ENCODE peak calls at places on chromosome 10, in six cellular contexts. O is chondrocyte, B is tibial artery, V is brain microvascular endothelial cell, M is neural crest cell, K is GM12865. X is an unnamed sample.
A peak's percentile ranks its signal among the peaks of the same experiment; 100 is the strongest.

GRCh38 chr10:91198781-91199180 is 21.7 kb upstream of the PCGF5 start:
- DNase-seq in K (peak; percentile 77), B (no peak), O (no peak), M (no peak), V (peak; percentile 68), X (peak; percentile 64)

GRCh38 chr10:78972160-78972946 is 96.4 kb upstream of the ZMIZ1 start:
- DNase-seq in O (no peak), M (peak; percentile 50), V (peak; percentile 78), B (peak; percentile 85), K (no peak), X (no peak)

GRCh38 chr10:89683911-89684310 is 17.5 kb upstream of the KIF20B start:
- DNase-seq in M (no peak), V (no peak), O (no peak), K (no peak), B (no peak), X (no peak)

GRCh38 chr10:43816351-43817321 is 168.0 kb upstream of the ZNF32 start:
- DNase-seq in K (peak; percentile 79), V (peak; percentile 64), B (no peak), M (no peak), O (no peak), X (peak; percentile 78)

GRCh38 chr10:45373783-45374450 is at the start of gene ALOX5:
- DNase-seq in O (no peak), M (no peak), V (no peak), K (peak; percentile 79), B (peak; percentile 51), X (peak; percentile 86)

GRCh38 chr10:130181858-130182257 is 45.7 kb downstream of the GLRX3 start:
- DNase-seq in K (no peak), O (no peak), B (no peak), V (no peak), M (no peak), X (no peak)

GRCh38 chr10:5697342-5697741 is 12.7 kb downstream of the TASOR2 start:
- DNase-seq in M (no peak), K (no peak), B (no peak), O (no peak), V (no peak), X (no peak)

GRCh38 chr10:33509231-33509871 is 174.9 kb upstream of the NRP1 start:
- DNase-seq in V (peak; percentile 92), K (peak; percentile 81), M (no peak), B (peak; percentile 66), O (no peak), X (peak; percentile 52)

GRCh38 chr10:97121084-97121483 is 64.7 kb downstream of the SLIT1 start:
- DNase-seq in O (no peak), V (no peak), K (no peak), M (no peak), B (no peak), X (no peak)

GRCh38 chr10:86362566-86363183 is 3.9 kb downstream of the GRID1 start:
- DNase-seq in M (no peak), B (peak; percentile 14), O (peak; percentile 68), K (no peak), V (no peak), X (no peak)

GRCh38 chr10:61878411-61879051 is 23.0 kb upstream of the ARID5B start:
- DNase-seq in O (no peak), B (no peak), V (no peak), K (no peak), M (no peak), X (no peak)

GRCh38 chr10:52410916-52411315 is 96.8 kb downstream of the DKK1 start:
- DNase-seq in V (no peak), M (no peak), O (no peak), K (no peak), B (no peak), X (no peak)

GRCh38 chr10:120917521-120918250 is 66.5 kb downstream of the WDR11 start:
- DNase-seq in K (no peak), M (no peak), V (no peak), O (no peak), B (no peak), X (no peak)

GRCh38 chr10:6748981-6749630 is 169.0 kb upstream of the PRKCQ start:
- DNase-seq in M (no peak), B (no peak), K (no peak), V (peak; percentile 7), O (no peak), X (no peak)

GRCh38 chr10:87505366-87506113 is 847 bp downstream of the MINPP1 start:
- DNase-seq in B (peak; percentile 29), M (peak; percentile 18), K (peak; percentile 76), V (peak; percentile 45), O (peak; percentile 79), X (peak; percentile 72)

GRCh38 chr10:72066318-72067284 is 21.8 kb downstream of the SPOCK2 start:
- DNase-seq in M (no peak), K (no peak), B (no peak), O (no peak), V (no peak), X (no peak)

GRCh38 chr10:99742240-99742639 is 10.2 kb downstream of the CUTC start:
- DNase-seq in M (no peak), O (no peak), V (no peak), B (no peak), K (no peak), X (no peak)

GRCh38 chr10:103668351-103669242 is 175.1 kb downstream of the NEURL1 start:
- DNase-seq in K (no peak), B (peak; percentile 82), M (no peak), V (peak; percentile 47), O (no peak), X (peak; percentile 52)

GRCh38 chr10:86899670-86900276 is 57.6 kb downstream of the MMRN2 start:
- DNase-seq in B (peak; percentile 69), O (no peak), M (peak; percentile 59), K (peak; percentile 66), V (peak; percentile 65), X (peak; percentile 48)

GRCh38 chr10:17607603-17608332 is 9.4 kb downstream of the HACD1 start:
- DNase-seq in V (peak; percentile 51), M (no peak), O (no peak), K (peak; percentile 58), B (no peak), X (peak; percentile 56)

GRCh38 chr10:86217386-86218080 is 149.1 kb downstream of the GRID1 start:
- DNase-seq in M (no peak), O (peak; percentile 70), V (no peak), B (no peak), K (no peak), X (no peak)

GRCh38 chr10:132691711-132692153 is 94.2 kb downstream of the NKX6-2 start:
- DNase-seq in V (no peak), O (peak; percentile 84), B (peak; percentile 12), M (no peak), K (no peak), X (no peak)

GRCh38 chr10:53997953-53998352 is 803.1 kb downstream of the PCDH15 start:
- DNase-seq in O (no peak), B (no peak), K (no peak), M (no peak), V (no peak), X (no peak)

GRCh38 chr10:129963831-129964501 is at the start of gene EBF3:
- DNase-seq in K (no peak), V (peak; percentile 18), M (peak; percentile 75), B (peak; percentile 86), O (no peak), X (peak; percentile 61)

DNA sequence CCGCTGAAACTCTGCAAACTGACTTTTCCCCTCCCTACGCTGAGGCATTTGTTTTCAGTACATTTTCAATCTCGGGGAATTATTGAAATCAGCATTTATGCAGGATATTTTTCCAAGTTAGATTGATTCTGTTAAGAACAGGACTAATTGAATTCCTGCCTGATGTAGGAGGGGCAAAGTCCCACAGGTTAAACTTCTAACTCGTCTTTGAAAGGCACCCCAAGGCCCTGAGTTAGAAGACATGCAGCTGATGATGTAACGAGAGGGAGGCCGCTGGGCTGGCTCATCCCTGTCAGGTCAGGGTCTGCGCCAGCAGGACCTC is 253.1 kb downstream of the CELF2 start:
- DNase-seq in K (no peak), O (no peak), V (no peak), M (no peak), B (no peak), X (no peak)
- TF ChIP-seq CTCF in K (no peak), O (peak; percentile 22), V (no peak), M (peak; percentile 18), B (no peak), X (no peak)

GRCh38 chr10:26860542-26861325 is at the start of gene ABI1:
- DNase-seq in B (peak; percentile 97), M (peak; percentile 98), K (peak; percentile 99), O (peak; percentile 96), V (peak; percentile 96), X (peak; percentile 96)

GRCh38 chr10:26863677-26864076 is 2.9 kb upstream of the ABI1 start:
- DNase-seq in B (no peak), V (no peak), K (no peak), M (no peak), O (no peak), X (no peak)

GRCh38 chr10:26860026-26860541 is 674 bp downstream of the ABI1 start:
- DNase-seq in M (peak; percentile 28), O (peak; percentile 87), V (peak; percentile 74), B (peak; percentile 64), K (peak; percentile 67), X (peak; percentile 25)

GRCh38 chr10:26859241-26860025 is 1.3 kb downstream of the ABI1 start:
- DNase-seq in V (no peak), B (no peak), K (no peak), O (no peak), M (no peak), X (no peak)

GRCh38 chr10:26861326-26861998 is 704 bp upstream of the ABI1 start:
- DNase-seq in M (no peak), B (no peak), O (no peak), V (no peak), K (no peak), X (no peak)
- TF ChIP-seq CTCF in M (peak; percentile 78), B (no peak), O (peak; percentile 95), V (no peak), K (no peak), X (no peak)

GRCh38 chr10:25028711-25029110 is 12.3 kb downstream of the THNSL1 start:
- DNase-seq in B (no peak), K (no peak), M (no peak), V (no peak), O (no peak), X (no peak)

GRCh38 chr10:25029519-25029918 is 13.1 kb downstream of the THNSL1 start:
- DNase-seq in M (no peak), K (no peak), V (no peak), O (no peak), B (no peak), X (no peak)

GRCh38 chr10:25026463-25026862 is 10.1 kb downstream of the THNSL1 start:
- DNase-seq in K (no peak), V (no peak), B (no peak), O (no peak), M (no peak), X (no peak)

GRCh38 chr10:25023278-25023677 is 6.9 kb downstream of the THNSL1 start:
- DNase-seq in K (no peak), B (no peak), V (peak; percentile 73), M (no peak), O (no peak), X (no peak)

DNA sequence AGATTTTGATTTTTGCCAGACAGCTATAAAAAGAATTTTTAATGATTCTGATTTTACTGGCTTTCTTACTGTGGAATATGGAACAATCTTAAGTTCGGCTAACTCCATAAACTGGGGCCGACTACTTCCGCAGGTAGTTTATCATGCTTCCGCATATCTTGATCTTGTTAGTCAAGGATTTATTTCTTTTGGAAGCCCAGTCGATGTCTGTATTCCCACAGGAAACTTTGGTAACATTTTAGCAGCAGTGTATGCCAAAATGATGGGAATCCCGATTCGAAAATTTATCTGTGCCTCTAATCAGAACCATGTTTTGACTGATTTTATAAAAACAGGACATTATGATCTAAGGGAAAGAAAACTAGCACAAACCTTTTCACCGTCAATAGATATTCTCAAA is 8.1 kb downstream of the THNSL1 start:
- DNase-seq in O (no peak), V (no peak), B (no peak), M (no peak), K (no peak), X (no peak)
- TF ChIP-seq CTCF in O (no peak), V (no peak), B (no peak), M (no peak), K (no peak), X (no peak)

GRCh38 chr10:27072436-27073114 is 27.7 kb downstream of the ANKRD26 start:
- DNase-seq in M (no peak), O (no peak), K (no peak), B (no peak), V (no peak), X (no peak)
- TF ChIP-seq CTCF in M (peak; percentile 20), O (peak; percentile 13), K (no peak), B (no peak), V (peak; percentile 20), X (no peak)

X was measured in GM20000.